ENCODE peak calls at places on chromosomes 1 and 21, in five cellular contexts. C is adrenal gland, A is GM23248, Y is right atrium auricular region, G is transverse colon. I is an unnamed sample.

GRCh38 chr1:200488375-200489165 is 78.7 kb upstream of the ZNF281 start:
- DNase-seq in A (peak; percentile 89), G (peak; percentile 53), C (peak; percentile 56), Y (no peak), I (no peak)

GRCh38 chr1:25710583-25711347 is 89.2 kb upstream of the SELENON start:
- DNase-seq in A (no peak), G (no peak), Y (no peak), C (no peak), I (no peak)

GRCh38 chr21:35775778-35776515 is 284.4 kb downstream of the SETD4 start:
- DNase-seq in Y (no peak), A (no peak), C (no peak), G (no peak), I (no peak)

GRCh38 chr21:25614441-25614840 is 7.2 kb upstream of the MRPL39 start:
- DNase-seq in A (no peak), Y (no peak), G (no peak), C (no peak), I (no peak)

GRCh38 chr21:30620522-30620921 is at the start of gene KRTAP20-4:
- DNase-seq in G (no peak), C (no peak), Y (no peak), A (no peak), I (no peak)

GRCh38 chr21:41966872-41967621 is 13.2 kb upstream of the C2CD2 start:
- DNase-seq in G (no peak), Y (peak; percentile 47), C (peak; percentile 10), A (no peak), I (no peak)

GRCh38 chr1:32813941-32814739 is 3.0 kb downstream of the YARS1 start:
- DNase-seq in Y (no peak), C (peak; percentile 56), A (peak; percentile 68), G (no peak), I (no peak)

GRCh38 chr1:116997666-116998065 is 3.9 kb upstream of the CD101 start:
- DNase-seq in A (peak; percentile 29), G (no peak), C (peak; percentile 51), Y (no peak), I (no peak)

GRCh38 chr1:96236156-96236739 is 485.3 kb upstream of the PTBP2 start:
- DNase-seq in Y (no peak), C (no peak), G (peak; percentile 8), A (peak; percentile 70), I (peak; percentile 18)

GRCh38 chr1:228830954-228831481 is 95.7 kb downstream of the RHOU start:
- DNase-seq in C (no peak), A (peak; percentile 60), Y (no peak), G (no peak), I (no peak)

GRCh38 chr1:58575831-58576726 is 973 bp downstream of the TACSTD2 start:
- DNase-seq in G (no peak), Y (no peak), A (peak; percentile 50), C (no peak), I (no peak)

GRCh38 chr1:2834146-2834475 is 32.6 kb upstream of the TTC34 start:
- DNase-seq in A (no peak), C (no peak), G (no peak), Y (no peak), I (no peak)

GRCh38 chr1:160885080-160885479 is at the start of gene ITLN1:
- DNase-seq in A (no peak), G (no peak), Y (no peak), C (no peak), I (no peak)

GRCh38 chr1:91007827-91008226 is 14.0 kb downstream of the ZNF644 start:
- DNase-seq in Y (no peak), C (no peak), A (peak; percentile 23), G (no peak), I (no peak)

GRCh38 chr1:8031176-8031785 is 5.2 kb upstream of the ERRFI1 start:
- DNase-seq in Y (no peak), C (no peak), G (no peak), A (peak; percentile 66), I (no peak)

GRCh38 chr1:62227496-62227895 is 32.8 kb downstream of the L1TD1 start:
- DNase-seq in A (no peak), Y (no peak), C (no peak), G (no peak), I (no peak)

GRCh38 chr1:4694492-4694891 is 40.1 kb downstream of the AJAP1 start:
- DNase-seq in G (no peak), C (no peak), A (no peak), Y (no peak), I (no peak)

GRCh38 chr1:81264976-81265375 is 535.8 kb upstream of the ADGRL2 start:
- DNase-seq in Y (no peak), A (no peak), C (no peak), G (no peak), I (no peak)

GRCh38 chr1:20399196-20399595 is 86.8 kb downstream of the CAMK2N1 start:
- DNase-seq in C (no peak), G (no peak), Y (no peak), A (no peak), I (no peak)

GRCh38 chr21:37009740-37010341 is 3.3 kb downstream of the RIPPLY3 start:
- DNase-seq in G (peak; percentile 89), A (peak; percentile 88), C (peak; percentile 87), Y (peak; percentile 78), I (no peak)

GRCh38 chr1:97340951-97341350 is 579.9 kb downstream of the DPYD start:
- DNase-seq in A (peak; percentile 78), G (no peak), C (no peak), Y (no peak), I (no peak)

GRCh38 chr1:167094690-167095089 is 815 bp downstream of the STYXL2 start:
- DNase-seq in C (no peak), Y (no peak), A (no peak), G (no peak), I (no peak)

GRCh38 chr1:211578640-211579433 is at the start of gene SLC30A1:
- DNase-seq in Y (peak; percentile 100), C (peak; percentile 100), A (peak; percentile 100), G (peak; percentile 100), I (peak; percentile 86)

GRCh38 chr1:161994153-161994814 is 29.4 kb downstream of the OLFML2B start:
- DNase-seq in C (no peak), G (peak; percentile 21), A (peak; percentile 73), Y (no peak), I (no peak)

GRCh38 chr1:63323866-63324778 is 1.8 kb downstream of the FOXD3 start:
- DNase-seq in A (no peak), C (no peak), G (no peak), Y (no peak), I (no peak)

GRCh38 chr21:25639167-25639921 is at the start of gene JAM2:
- DNase-seq in C (peak; percentile 50), Y (no peak), G (peak; percentile 33), A (peak; percentile 55), I (no peak)

GRCh38 chr1:226496616-226497015 is 51.9 kb upstream of the STUM start:
- DNase-seq in Y (no peak), A (no peak), G (no peak), C (no peak), I (no peak)

GRCh38 chr1:227769047-227769446 is 33.8 kb downstream of the SNAP47 start:
- DNase-seq in C (no peak), Y (no peak), G (no peak), A (no peak), I (no peak)

GRCh38 chr21:36630485-36631206 is 68.3 kb upstream of the SIM2 start:
- DNase-seq in Y (no peak), A (peak; percentile 66), C (peak; percentile 37), G (peak; percentile 66), I (peak; percentile 70)

GRCh38 chr1:4655674-4656532 is 1.5 kb downstream of the AJAP1 start:
- DNase-seq in Y (no peak), C (peak; percentile 18), G (peak; percentile 18), A (peak; percentile 56), I (no peak)

GRCh38 chr21:25733859-25734653 is 648 bp downstream of the ATP5PF start:
- DNase-seq in A (peak; percentile 75), Y (no peak), G (no peak), C (peak; percentile 37), I (no peak)

GRCh38 chr1:16015960-16016901 is 1.6 kb downstream of the HSPB7 start:
- DNase-seq in Y (no peak), C (peak; percentile 79), G (peak; percentile 46), A (peak; percentile 46), I (no peak)

GRCh38 chr1:107357381-107357780 is 216.5 kb downstream of the NTNG1 start:
- DNase-seq in A (peak; percentile 72), G (no peak), C (no peak), Y (no peak), I (no peak)

GRCh38 chr1:182301026-182301436 is 90.6 kb downstream of the GLUL start:
- DNase-seq in C (no peak), A (no peak), Y (no peak), G (no peak), I (no peak)
- H3K4me3 ChIP-seq in C (no peak overlapping the region), A (no peak overlapping the region), Y (no peak overlapping the region), G (no peak overlapping the region), I (no peak overlapping the region)

DNA sequence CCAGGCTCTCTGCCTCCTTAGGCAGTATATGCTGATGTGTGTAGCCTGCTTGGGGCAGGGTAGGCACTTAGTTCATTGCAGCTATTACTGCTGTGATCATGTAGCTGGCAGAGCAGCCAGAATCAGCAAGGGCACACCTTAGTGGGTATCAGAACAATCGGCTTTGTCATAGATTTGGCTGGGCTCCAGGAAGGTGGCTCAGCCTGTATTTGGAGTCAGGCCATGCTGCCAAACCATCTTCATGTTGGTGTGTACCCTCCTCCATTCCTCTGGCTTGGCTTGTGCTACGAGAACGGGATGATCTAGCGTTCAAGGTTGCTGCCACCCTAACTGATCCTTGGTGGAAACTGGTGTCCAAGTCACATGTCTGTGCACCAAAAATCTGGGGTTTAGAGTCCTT is 23.5 kb downstream of the VANGL1 start:
- DNase-seq in C (peak; percentile 59), A (no peak), G (peak; percentile 48), Y (no peak), I (no peak)
- H3K36me3 ChIP-seq in C (peaks cover 3% of the 10 kb centered on the region), A (peaks cover 29% of the 10 kb centered on the region), G (no peaks in the 10 kb centered on the region), Y (peaks cover 11% of the 10 kb centered on the region), I (peaks cover 6% of the 10 kb centered on the region)

DNA sequence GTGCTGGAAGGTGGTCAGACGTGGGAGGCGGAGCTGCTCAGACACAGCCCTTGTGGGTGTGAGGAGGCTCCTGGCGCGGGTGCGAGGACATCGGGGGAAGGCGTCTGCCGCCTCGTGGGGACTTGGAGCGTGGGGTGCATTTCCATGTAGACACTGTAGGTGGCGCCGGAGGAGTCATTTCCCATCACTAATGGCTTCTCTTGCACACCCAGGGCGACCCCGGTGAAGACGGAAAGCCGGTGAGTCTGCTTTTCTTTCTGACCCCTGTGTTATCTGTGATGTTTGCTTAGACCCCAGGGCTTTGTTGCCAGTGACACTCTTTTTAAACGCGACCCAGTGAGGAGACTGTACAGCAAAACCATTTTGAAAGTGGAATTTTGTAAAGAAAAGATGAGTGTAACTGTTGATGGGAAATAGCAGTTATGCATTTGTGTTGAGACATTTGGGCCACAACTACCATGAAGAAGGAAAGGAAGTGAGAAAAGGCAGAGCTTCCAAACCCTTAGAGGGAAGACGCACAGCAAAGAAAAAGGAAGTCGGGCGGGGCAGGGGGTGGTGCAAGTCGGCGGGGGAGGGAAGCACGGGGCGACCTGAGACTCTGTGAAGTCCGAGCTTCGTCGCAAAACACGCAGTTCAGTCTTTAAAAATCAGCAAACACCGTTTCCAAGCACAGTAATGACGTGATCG is 64.0 kb downstream of the SLC19A1 start:
- DNase-seq in G (peak; percentile 74), A (peak; percentile 80), Y (peak; percentile 78), C (peak; percentile 51), I (peak; percentile 57)
- H3K27ac ChIP-seq in G (peak overlapping the region; percentile 43), A (no peak overlapping the region), Y (peak overlapping the region; percentile 27), C (no peak overlapping the region), I (no peak overlapping the region)

DNA sequence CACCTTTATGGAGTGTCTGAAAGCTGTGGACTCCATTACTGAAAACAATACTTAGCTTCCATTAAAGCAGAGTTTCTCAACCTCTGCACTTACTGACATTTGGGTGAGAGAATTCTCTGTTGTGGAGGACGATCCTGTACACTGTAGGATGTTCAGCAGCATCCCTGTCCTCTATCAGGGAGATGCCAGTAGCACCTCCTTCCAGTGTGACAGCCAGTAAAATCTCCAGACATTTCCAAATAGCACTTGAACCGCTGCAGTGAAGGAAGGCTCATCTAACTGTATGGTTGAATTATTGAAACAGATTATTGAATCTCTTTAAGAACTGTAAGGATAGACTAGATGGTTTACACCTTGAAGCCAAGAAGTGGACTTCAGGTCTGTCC is 3.1 kb downstream of the PRDM2 start:
- DNase-seq in A (no peak), C (no peak), Y (no peak), G (no peak), I (no peak)
- H3K4me3 ChIP-seq in A (no peak overlapping the region), C (no peak overlapping the region), Y (no peak overlapping the region), G (no peak overlapping the region), I (no peak overlapping the region)

I was measured in iPS DF 6.9.